ENCODE peak calls at places on chromosomes 2 and 18, in four cellular contexts. W is glutamatergic neuron, B is MCF 10A, T is tibial artery. A is an unnamed sample.
A peak's percentile ranks its signal among the peaks of the same experiment; 100 is the strongest.

GRCh38 chr2:69082430-69082997 is 69.5 kb downstream of the ANTXR1 start:
- DNase-seq in W (no peak), B (peak; percentile 83), T (peak; percentile 34), A (no peak)

GRCh38 chr2:233059547-233059796 is 670 bp upstream of the INPP5D start:
- DNase-seq in T (no peak), W (no peak), B (no peak), A (peak; percentile 55)

GRCh38 chr2:111668741-111669140 is 215.3 kb downstream of the ANAPC1 start:
- DNase-seq in W (no peak), B (no peak), T (no peak), A (no peak)

GRCh38 chr2:10346929-10347558 is 44.3 kb downstream of the HPCAL1 start:
- DNase-seq in B (no peak), T (no peak), W (no peak), A (peak; percentile 66)

GRCh38 chr2:109702250-109702985 is 88.3 kb downstream of the SOWAHC start:
- DNase-seq in W (no peak), T (no peak), B (peak; percentile 89), A (no peak)

GRCh38 chr18:12257996-12258718 is 4.0 kb downstream of the CIDEA start:
- DNase-seq in B (no peak), T (no peak), W (no peak), A (no peak)

GRCh38 chr2:233007270-233007669 is 5.8 kb downstream of the NGEF start:
- DNase-seq in T (no peak), W (no peak), B (no peak), A (peak; percentile 24)

GRCh38 chr18:47560693-47561092 is 309.2 kb upstream of the SKOR2 start:
- DNase-seq in T (no peak), B (no peak), W (no peak), A (no peak)

GRCh38 chr2:147255812-147256211 is 589.0 kb upstream of the ACVR2A start:
- DNase-seq in B (peak; percentile 12), W (no peak), T (no peak), A (no peak)

GRCh38 chr2:68645523-68645922 is 2.1 kb downstream of the PROKR1 start:
- DNase-seq in B (peak; percentile 5), W (no peak), T (no peak), A (no peak)

GRCh38 chr2:120912101-120912985 is 176.7 kb downstream of the GLI2 start:
- DNase-seq in W (no peak), T (peak; percentile 81), B (peak; percentile 73), A (peak; percentile 85)

DNA sequence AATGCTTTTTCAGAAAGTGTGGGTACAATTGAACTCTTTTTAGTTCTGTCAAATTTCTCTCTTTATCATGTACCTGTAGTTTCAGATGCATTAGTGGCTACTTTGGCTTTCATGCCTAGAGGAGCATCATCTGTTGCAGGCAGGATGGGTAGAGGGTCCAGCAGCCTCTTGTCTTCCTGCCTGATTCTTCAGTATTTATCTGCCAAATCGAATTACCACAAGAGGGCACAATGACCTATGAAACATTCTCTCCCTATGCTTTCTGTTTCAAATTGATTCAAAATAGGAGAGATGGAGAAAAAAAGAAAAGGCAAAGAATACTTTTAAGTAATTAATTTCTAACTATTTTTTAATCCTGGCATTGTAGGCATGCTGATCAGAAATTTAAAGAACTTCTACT is 477.2 kb downstream of the TRIB2 start:
- DNase-seq in T (no peak), B (peak; percentile 55), W (no peak), A (no peak)
- TF ChIP-seq CTCF in T (no peak), B (peak; percentile 58), W (peak; percentile 28), A (peak; percentile 78)

GRCh38 chr2:192029089-192029488 is 165.6 kb downstream of the TMEFF2 start:
- DNase-seq in B (peak; percentile 33), T (no peak), W (peak; percentile 44), A (no peak)
- TF ChIP-seq CTCF in B (no peak), T (no peak), W (no peak), A (peak; percentile 50)

GRCh38 chr18:476368-476767 is 24.1 kb downstream of the COLEC12 start:
- DNase-seq in T (no peak), W (no peak), B (no peak), A (no peak)
- TF ChIP-seq CTCF in T (no peak), W (no peak), B (no peak), A (peak; percentile 11)

GRCh38 chr2:140248623-140249022 is 1468.4 kb upstream of the NXPH2 start:
- DNase-seq in B (no peak), T (no peak), W (no peak), A (no peak)

GRCh38 chr2:140246957-140247356 is 1466.8 kb upstream of the NXPH2 start:
- DNase-seq in W (no peak), T (no peak), B (no peak), A (no peak)

GRCh38 chr2:140247451-140248205 is 1467.4 kb upstream of the NXPH2 start:
- DNase-seq in T (peak; percentile 24), W (no peak), B (no peak), A (no peak)

GRCh38 chr2:140246058-140246457 is 1465.9 kb upstream of the NXPH2 start:
- DNase-seq in T (no peak), B (no peak), W (no peak), A (no peak)

GRCh38 chr2:140242889-140243288 is 1462.7 kb upstream of the NXPH2 start:
- DNase-seq in B (no peak), T (no peak), W (no peak), A (no peak)
- TF ChIP-seq CTCF in B (no peak), T (no peak), W (no peak), A (peak; percentile 29)

DNA sequence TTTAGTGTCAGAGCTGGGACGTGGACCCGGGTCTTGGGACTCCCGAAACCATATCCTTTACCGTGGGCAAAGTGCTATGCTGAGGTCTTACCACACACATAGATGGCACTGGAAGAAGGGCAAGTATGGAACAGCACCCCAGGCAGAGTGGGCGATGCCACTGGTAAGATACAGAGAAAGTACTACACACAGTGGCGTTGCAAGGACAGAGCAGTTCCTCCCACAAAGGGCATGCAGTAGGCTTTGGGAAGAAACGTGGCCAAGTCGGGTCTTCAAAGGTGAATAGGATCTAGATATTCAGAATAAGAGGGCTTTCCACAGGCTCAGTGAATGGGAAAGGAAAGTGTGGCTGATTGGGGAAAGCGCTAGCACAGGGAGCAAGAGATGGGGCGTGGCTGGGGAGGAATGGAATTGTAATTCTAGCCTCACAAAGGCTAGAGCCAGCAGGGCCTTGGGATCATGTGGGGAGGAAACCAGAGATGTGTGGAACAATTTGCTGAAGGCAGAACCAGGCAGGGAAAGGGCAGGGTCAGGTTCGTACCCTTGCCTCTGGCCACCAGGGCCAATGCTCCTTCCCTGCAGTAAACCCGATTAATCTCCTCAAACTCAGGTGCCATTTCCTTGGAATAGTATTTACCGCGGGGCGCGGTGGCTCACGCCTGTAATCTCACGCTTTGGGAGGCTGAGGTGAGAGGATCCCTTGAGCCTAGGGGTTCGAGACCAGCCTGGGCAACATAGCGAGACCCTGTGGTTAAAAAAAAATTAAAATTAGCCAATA is 36.0 kb downstream of the PCBP1 start:
- DNase-seq in B (no peak), W (peak; percentile 43), T (peak; percentile 81), A (peak; percentile 40)
- TF ChIP-seq CTCF in B (no peak), W (no peak), T (no peak), A (no peak)

GRCh38 chr2:150125708-150126107 is 361.8 kb downstream of the RND3 start:
- DNase-seq in T (no peak), W (no peak), B (no peak), A (no peak)
- TF ChIP-seq CTCF in T (no peak), W (no peak), B (no peak), A (peak; percentile 66)

DNA sequence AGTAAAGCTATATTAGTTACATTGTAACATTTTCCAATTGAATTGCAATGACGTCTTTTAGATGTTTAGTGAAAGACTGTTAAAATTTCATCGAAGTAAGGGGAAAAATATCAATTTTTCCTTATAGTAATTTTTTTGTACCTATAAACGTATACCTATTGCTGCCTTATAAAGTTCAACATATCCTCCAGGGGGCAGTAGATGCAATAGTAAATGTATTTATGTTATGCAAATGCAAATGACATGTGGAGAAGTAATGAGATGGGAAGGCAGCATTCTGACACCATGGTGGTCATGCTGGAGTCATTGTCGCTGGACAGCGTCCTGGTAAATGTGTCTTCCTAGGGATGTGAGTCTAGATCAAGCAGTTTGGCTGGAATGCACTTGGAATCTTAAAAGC is 38.7 kb downstream of the MSTN start:
- DNase-seq in B (peak; percentile 75), W (no peak), T (no peak), A (no peak)
- TF ChIP-seq CTCF in B (peak; percentile 33), W (peak; percentile 57), T (peak; percentile 24), A (peak; percentile 78)

DNA sequence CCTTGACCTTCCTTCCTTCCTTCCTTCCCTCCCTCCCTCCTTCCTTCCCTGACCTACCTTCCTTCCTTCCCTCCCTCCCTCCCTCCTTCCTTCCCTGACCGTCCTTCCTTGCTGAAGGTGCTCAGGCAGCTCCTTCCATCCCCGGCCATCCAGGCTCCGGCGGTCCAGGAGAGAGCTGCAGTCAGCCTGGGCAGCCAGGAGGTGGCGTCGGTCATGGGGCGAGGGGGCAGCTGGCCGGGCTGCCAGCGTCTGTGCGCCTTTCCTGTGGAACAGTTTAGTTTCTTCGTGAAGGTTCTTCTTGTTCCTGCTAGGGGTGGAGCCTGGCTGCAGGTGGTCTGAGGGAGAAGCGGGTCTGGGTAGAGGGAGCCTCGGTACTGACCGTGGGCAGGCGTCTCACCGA is 15.7 kb downstream of the GPR35 start:
- DNase-seq in B (no peak), T (no peak), W (peak; percentile 83), A (peak; percentile 86)
- TF ChIP-seq CTCF in B (no peak), T (no peak), W (peak; percentile 19), A (peak; percentile 76)

A was measured in chondrocyte.